ENCODE peak calls at places on chromosomes 6 and 20, in four cellular contexts. One of them, this sample, is unnamed.

GRCh38 chr6:143007626-143008025 is 53.1 kb upstream of the AIG1 start:
- DNase-seq in GM12878: no peak
- DNase-seq in GM12891: no peak
- DNase-seq in HL-60: no peak
- DNase-seq in this sample: no peak

GRCh38 chr6:80547827-80548226 is 441.4 kb downstream of the BCKDHB start:
- DNase-seq in GM12891: no peak
- DNase-seq in HL-60: no peak
- DNase-seq in GM12878: no peak
- DNase-seq in this sample: no peak

GRCh38 chr20:402496-402885 is 5.6 kb upstream of the RBCK1 start:
- DNase-seq in GM12878: no peak
- DNase-seq in GM12891: no peak
- DNase-seq in HL-60: no peak
- DNase-seq in this sample: no peak

GRCh38 chr6:106886922-106887797 is 87.4 kb downstream of the CD24 start:
- DNase-seq in GM12891: no peak
- DNase-seq in HL-60: no peak
- DNase-seq in GM12878: no peak
- DNase-seq in this sample: peak

GRCh38 chr20:60137657-60138245 is 179.5 kb downstream of the CDH26 start:
- DNase-seq in GM12878: no peak
- DNase-seq in GM12891: peak
- DNase-seq in HL-60: no peak
- DNase-seq in this sample: peak

GRCh38 chr6:163688971-163689370 is 274.5 kb downstream of the QKI start:
- DNase-seq in GM12878: no peak
- DNase-seq in HL-60: no peak
- DNase-seq in GM12891: no peak
- DNase-seq in this sample: no peak

GRCh38 chr20:33521461-33521860 is 31.6 kb downstream of the CBFA2T2 start:
- DNase-seq in GM12878: no peak
- DNase-seq in HL-60: no peak
- DNase-seq in GM12891: no peak
- DNase-seq in this sample: no peak

GRCh38 chr6:132515386-132515785 is 2.5 kb upstream of the STX7 start:
- DNase-seq in HL-60: no peak
- DNase-seq in GM12891: no peak
- DNase-seq in GM12878: no peak
- DNase-seq in this sample: no peak

GRCh38 chr6:68760941-68761676 is 126.0 kb downstream of the ADGRB3 start:
- DNase-seq in GM12878: no peak
- DNase-seq in HL-60: no peak
- DNase-seq in GM12891: no peak
- DNase-seq in this sample: peak

GRCh38 chr20:25061103-25061799 is 3.3 kb upstream of the ACSS1 start:
- DNase-seq in GM12891: no peak
- DNase-seq in HL-60: no peak
- DNase-seq in GM12878: no peak
- DNase-seq in this sample: no peak

GRCh38 chr6:52307900-52308372 is 23.4 kb upstream of the MCM3 start:
- DNase-seq in GM12878: no peak
- DNase-seq in GM12891: no peak
- DNase-seq in HL-60: no peak
- DNase-seq in this sample: no peak

GRCh38 chr20:53023717-53024116 is 51.6 kb downstream of the TSHZ2 start:
- DNase-seq in HL-60: no peak
- DNase-seq in GM12878: no peak
- DNase-seq in GM12891: no peak
- DNase-seq in this sample: no peak

GRCh38 chr20:3753098-3753497 is 14.5 kb downstream of the ADISSP start:
- DNase-seq in GM12891: peak
- DNase-seq in HL-60: no peak
- DNase-seq in GM12878: no peak
- DNase-seq in this sample: peak

GRCh38 chr6:121504227-121504626 is 68.8 kb downstream of the GJA1 start:
- DNase-seq in HL-60: no peak
- DNase-seq in GM12891: no peak
- DNase-seq in GM12878: no peak
- DNase-seq in this sample: no peak

GRCh38 chr6:22886881-22887581 is 317.7 kb downstream of the HDGFL1 start:
- DNase-seq in GM12878: peak
- DNase-seq in HL-60: no peak
- DNase-seq in GM12891: no peak
- DNase-seq in this sample: no peak

GRCh38 chr6:7150381-7151064 is 42.8 kb downstream of the RREB1 start:
- DNase-seq in HL-60: no peak
- DNase-seq in GM12878: no peak
- DNase-seq in GM12891: no peak
- DNase-seq in this sample: peak

GRCh38 chr6:119524410-119524809 is 174.8 kb upstream of the MAN1A1 start:
- DNase-seq in GM12878: no peak
- DNase-seq in GM12891: no peak
- DNase-seq in HL-60: no peak
- DNase-seq in this sample: no peak

GRCh38 chr6:2738373-2738979 is 12.2 kb downstream of the MYLK4 start:
- DNase-seq in GM12878: no peak
- DNase-seq in HL-60: peak
- DNase-seq in GM12891: peak
- DNase-seq in this sample: peak

GRCh38 chr20:25744261-25744660 is 47.6 kb upstream of the ZNF337 start:
- DNase-seq in GM12891: no peak
- DNase-seq in GM12878: no peak
- DNase-seq in HL-60: no peak
- DNase-seq in this sample: no peak

GRCh38 chr6:77814119-77814518 is 161.3 kb downstream of the MEI4 start:
- DNase-seq in GM12891: no peak
- DNase-seq in HL-60: no peak
- DNase-seq in GM12878: no peak
- DNase-seq in this sample: no peak

GRCh38 chr6:129501401-129502051 is 208.5 kb downstream of the ARHGAP18 start:
- DNase-seq in GM12878: no peak
- DNase-seq in GM12891: no peak
- DNase-seq in HL-60: no peak
- DNase-seq in this sample: peak

GRCh38 chr6:135576055-135576454 is 78.5 kb upstream of the AHI1 start:
- DNase-seq in HL-60: no peak
- DNase-seq in GM12878: no peak
- DNase-seq in GM12891: no peak
- DNase-seq in this sample: no peak

GRCh38 chr6:136117081-136117480 is 133.0 kb downstream of the MTFR2 start:
- DNase-seq in HL-60: no peak
- DNase-seq in GM12891: no peak
- DNase-seq in GM12878: no peak
- DNase-seq in this sample: no peak

GRCh38 chr20:17887331-17888030 is 81.1 kb downstream of the SNX5 start:
- DNase-seq in HL-60: no peak
- DNase-seq in GM12891: no peak
- DNase-seq in GM12878: no peak
- DNase-seq in this sample: no peak

GRCh38 chr6:9543649-9544048 is 871.2 kb downstream of the TFAP2A start:
- DNase-seq in GM12891: no peak
- DNase-seq in GM12878: no peak
- DNase-seq in HL-60: no peak
- DNase-seq in this sample: no peak

GRCh38 chr20:10467985-10468845 is 33.1 kb downstream of the SLX4IP start:
- DNase-seq in GM12878: no peak
- DNase-seq in HL-60: no peak
- DNase-seq in GM12891: no peak
- DNase-seq in this sample: no peak

GRCh38 chr6:121573466-121573865 is 138.0 kb downstream of the GJA1 start:
- DNase-seq in GM12891: no peak
- DNase-seq in GM12878: no peak
- DNase-seq in HL-60: no peak
- DNase-seq in this sample: no peak

GRCh38 chr6:125753218-125753936 is 3.9 kb downstream of the HEY2 start:
- DNase-seq in HL-60: no peak
- DNase-seq in GM12878: no peak
- DNase-seq in GM12891: no peak
- DNase-seq in this sample: no peak

GRCh38 chr6:125752773-125753172 is 3.3 kb downstream of the HEY2 start:
- DNase-seq in GM12891: no peak
- DNase-seq in HL-60: no peak
- DNase-seq in GM12878: no peak
- DNase-seq in this sample: no peak

GRCh38 chr6:125751334-125751916 is 2.0 kb downstream of the HEY2 start:
- DNase-seq in GM12891: no peak
- DNase-seq in GM12878: no peak
- DNase-seq in HL-60: no peak
- DNase-seq in this sample: no peak

GRCh38 chr6:125750692-125751333 is 1.4 kb downstream of the HEY2 start:
- DNase-seq in HL-60: no peak
- DNase-seq in GM12878: no peak
- DNase-seq in GM12891: no peak
- DNase-seq in this sample: no peak

GRCh38 chr6:125753937-125754259 is 4.5 kb downstream of the HEY2 start:
- DNase-seq in GM12891: no peak
- DNase-seq in GM12878: no peak
- DNase-seq in HL-60: no peak
- DNase-seq in this sample: no peak
- TF ChIP-seq SPI1 in GM12891: no peak
- TF ChIP-seq SPI1 in GM12878: no peak
- TF ChIP-seq SPI1 in HL-60: no peak
- TF ChIP-seq SPI1 in this sample: no peak

DNA sequence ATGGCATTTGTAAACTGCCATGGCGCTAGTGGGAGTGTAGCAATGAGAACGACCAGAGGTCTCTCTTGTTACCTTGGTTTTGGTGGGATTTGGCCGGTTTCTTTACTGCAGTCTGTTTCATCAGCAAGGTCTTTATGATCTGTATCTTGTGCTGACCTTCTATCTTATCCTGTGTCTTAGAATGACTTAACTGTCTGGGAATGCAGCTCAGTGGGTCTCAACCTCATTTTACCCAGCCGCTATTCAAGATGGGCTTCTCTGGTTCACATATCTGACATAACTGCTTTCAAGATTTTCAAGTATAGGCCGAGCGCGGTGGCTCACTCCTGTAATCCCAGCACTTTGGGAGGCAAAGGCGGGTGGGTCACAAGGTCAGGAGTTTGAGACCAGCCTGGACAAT is 1.9 kb upstream of the SFT2D1 start:
- DNase-seq in GM12878: no peak
- DNase-seq in GM12891: no peak
- DNase-seq in HL-60: no peak
- DNase-seq in this sample: no peak
- TF ChIP-seq SPI1 in GM12878: no peak
- TF ChIP-seq SPI1 in GM12891: no peak
- TF ChIP-seq SPI1 in HL-60: no peak
- TF ChIP-seq SPI1 in this sample: no peak

GRCh38 chr20:61520076-61520639 is 268.1 kb downstream of the CDH4 start:
- DNase-seq in GM12878: no peak
- DNase-seq in HL-60: no peak
- DNase-seq in GM12891: no peak
- DNase-seq in this sample: no peak

GRCh38 chr20:61522498-61523090 is 270.5 kb downstream of the CDH4 start:
- DNase-seq in HL-60: no peak
- DNase-seq in GM12878: no peak
- DNase-seq in GM12891: no peak
- DNase-seq in this sample: no peak

GRCh38 chr20:61519488-61519887 is 267.4 kb downstream of the CDH4 start:
- DNase-seq in GM12878: no peak
- DNase-seq in GM12891: no peak
- DNase-seq in HL-60: no peak
- DNase-seq in this sample: no peak

GRCh38 chr20:61521680-61522420 is 269.8 kb downstream of the CDH4 start:
- DNase-seq in GM12891: no peak
- DNase-seq in HL-60: no peak
- DNase-seq in GM12878: no peak
- DNase-seq in this sample: peak

GRCh38 chr20:61520761-61521460 is 268.9 kb downstream of the CDH4 start:
- DNase-seq in GM12891: no peak
- DNase-seq in HL-60: no peak
- DNase-seq in GM12878: no peak
- DNase-seq in this sample: no peak
- TF ChIP-seq SPI1 in GM12891: no peak
- TF ChIP-seq SPI1 in HL-60: no peak
- TF ChIP-seq SPI1 in GM12878: no peak
- TF ChIP-seq SPI1 in this sample: no peak

DNA sequence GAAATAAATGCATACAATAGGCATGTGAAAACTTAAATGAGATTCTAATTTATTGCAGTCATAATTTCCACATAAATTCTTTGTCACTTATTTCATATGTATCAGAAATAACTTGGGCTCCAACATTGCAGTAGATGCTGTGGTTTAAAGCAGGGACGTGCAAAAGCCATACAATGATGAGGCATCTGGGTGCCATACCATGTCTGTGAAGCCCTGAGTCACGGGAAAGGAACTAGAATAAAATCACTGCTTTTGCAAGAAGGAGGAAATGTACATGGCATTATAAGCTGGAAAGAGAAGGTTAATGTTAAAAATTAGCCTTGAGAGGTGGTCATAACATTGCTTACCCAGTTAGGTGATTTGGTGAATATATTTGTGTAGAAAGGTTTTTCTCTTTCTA is 180.4 kb downstream of the SASH1 start:
- DNase-seq in GM12878: no peak
- DNase-seq in HL-60: no peak
- DNase-seq in GM12891: no peak
- DNase-seq in this sample: no peak
- TF ChIP-seq SPI1 in GM12878: no peak
- TF ChIP-seq SPI1 in HL-60: no peak
- TF ChIP-seq SPI1 in GM12891: no peak
- TF ChIP-seq SPI1 in this sample: no peak

GRCh38 chr6:152879681-152880080 is 103.2 kb downstream of the FBXO5 start:
- DNase-seq in GM12891: no peak
- DNase-seq in GM12878: no peak
- DNase-seq in HL-60: no peak
- DNase-seq in this sample: no peak
- TF ChIP-seq SPI1 in GM12891: no peak
- TF ChIP-seq SPI1 in GM12878: no peak
- TF ChIP-seq SPI1 in HL-60: no peak
- TF ChIP-seq SPI1 in this sample: no peak